ENCODE peak calls at places on chromosomes 6 and 20, in ten cellular contexts. M is A549, V is SK-N-SH, I is stomach, Q is transverse colon, G is upper lobe of left lung, D is K562, Y is H1, Z is sigmoid colon, L is ovary. P is an unnamed sample.
A peak's percentile ranks its signal among the peaks of the same experiment; 100 is the strongest.

GRCh38 chr6:21953831-21954801 is 342.7 kb downstream of the PRL start:
- DNase-seq in V (peak; percentile 66), Q (peak; percentile 33), G (no peak), Y (no peak), I (no peak), L (no peak), Z (no peak), M (no peak), D (peak; percentile 64), P (no peak)

GRCh38 chr6:11096109-11096508 is 2.5 kb downstream of the SMIM13 start:
- DNase-seq in G (peak; percentile 62), L (no peak), Q (peak; percentile 28), Y (no peak), D (peak; percentile 78), V (peak; percentile 27), M (peak; percentile 78), I (no peak), Z (no peak), P (no peak)

GRCh38 chr6:15864708-15865062 is 201.9 kb upstream of the DTNBP1 start:
- DNase-seq in I (no peak), G (no peak), D (no peak), L (no peak), V (no peak), M (no peak), Z (no peak), Y (no peak), Q (no peak), P (no peak)

GRCh38 chr6:25279748-25280616 is 808 bp downstream of the CARMIL1 start:
- DNase-seq in V (peak; percentile 66), Q (peak; percentile 26), Z (peak; percentile 68), M (peak; percentile 44), L (peak; percentile 31), G (peak; percentile 40), Y (peak; percentile 87), I (peak; percentile 38), D (no peak), P (peak; percentile 80)

GRCh38 chr6:154974485-154975149 is 20.5 kb upstream of the TIAM2 start:
- DNase-seq in V (no peak), I (no peak), Z (no peak), Y (peak; percentile 79), Q (no peak), D (peak; percentile 14), L (no peak), M (no peak), G (no peak), P (no peak)

GRCh38 chr20:35821807-35822242 is 50.0 kb downstream of the PHF20 start:
- DNase-seq in L (no peak), D (peak; percentile 28), M (peak; percentile 18), Y (no peak), Z (no peak), I (no peak), Q (no peak), V (no peak), G (no peak), P (no peak)

GRCh38 chr6:146297815-146298214 is 245.8 kb upstream of the RAB32 start:
- DNase-seq in I (no peak), L (no peak), M (no peak), D (no peak), V (no peak), Z (no peak), G (no peak), Y (no peak), Q (no peak), P (no peak)

GRCh38 chr6:166738361-166738760 is 111.3 kb upstream of the RPS6KA2 start:
- DNase-seq in D (no peak), L (no peak), Q (no peak), Z (no peak), V (no peak), G (no peak), Y (peak; percentile 16), I (no peak), M (no peak), P (peak; percentile 28)

GRCh38 chr6:8229913-8230312 is 127.6 kb upstream of the EEF1E1 start:
- DNase-seq in Z (no peak), V (no peak), Q (no peak), M (no peak), I (no peak), G (no peak), L (no peak), Y (no peak), D (no peak), P (no peak)

GRCh38 chr6:52691718-52692117 is 20.8 kb downstream of the TMEM14A start:
- DNase-seq in G (no peak), Z (no peak), I (no peak), L (no peak), Y (no peak), M (no peak), D (no peak), Q (no peak), V (no peak), P (no peak)
- TF ChIP-seq CTCF in G (no peak), Z (no peak), I (no peak), L (no peak), Y (no peak), M (peak; percentile 8), D (no peak), Q (no peak), V (no peak), P (no peak)

GRCh38 chr20:53943522-53944291 is 126.7 kb downstream of the BCAS1 start:
- DNase-seq in I (no peak), G (no peak), M (no peak), V (peak; percentile 68), D (peak; percentile 55), Y (peak; percentile 44), Q (no peak), L (peak; percentile 44), Z (no peak), P (no peak)
- H3K4me3 ChIP-seq in I (no peak overlapping the region), G (no peak overlapping the region), M (peak overlapping the region; percentile 11), V (no peak overlapping the region), D (peak overlapping the region; percentile 0), Y (no peak overlapping the region), Q (no peak overlapping the region), L (no peak overlapping the region), Z (no peak overlapping the region), P (peak overlapping the region; percentile 8)

GRCh38 chr20:38303908-38304379 is at the start of gene BPI:
- DNase-seq in L (no peak), M (no peak), V (no peak), G (peak; percentile 73), Q (no peak), I (peak; percentile 33), Y (no peak), D (peak; percentile 12), Z (peak; percentile 66), P (no peak)
- TF ChIP-seq EP300 in L (no peak), M (no peak), V (no peak), G (no peak), Q (no peak), I (no peak), Y (no peak), D (no peak), Z (no peak), P (no peak)

GRCh38 chr20:20699917-20700316 is 12.5 kb downstream of the RALGAPA2 start:
- DNase-seq in I (no peak), G (no peak), Y (no peak), L (no peak), Q (no peak), D (no peak), M (no peak), V (no peak), Z (no peak), P (no peak)
- TF ChIP-seq CTCF in I (no peak), G (no peak), Y (no peak), L (no peak), Q (no peak), D (no peak), M (no peak), V (no peak), Z (no peak), P (no peak)